ENCODE peak calls at places on chromosome 15, in eight cellular contexts. O is fibroblast of lung, U is ELF-1, Q is T follicular helper cell, N is heart right ventricle, G is NCI-H345, T is H9, C is SJSA1. I is an unnamed sample.

GRCh38 chr15:78308422-78309021 is 9.1 kb upstream of the SKIC8 start:
- DNase-seq in O (peak; percentile 52), U (peak; percentile 87), Q (peak; percentile 8), N (peak; percentile 59), G (peak; percentile 64), T (peak; percentile 92), C (peak; percentile 50), I (peak; percentile 8)

GRCh38 chr15:71003314-71003713 is 110.7 kb downstream of the LRRC49 start:
- DNase-seq in O (peak; percentile 68), U (no peak), Q (no peak), N (no peak), G (no peak), T (no peak), C (no peak), I (no peak)

GRCh38 chr15:84789762-84790161 is 27.4 kb upstream of the ALPK3 start:
- DNase-seq in O (no peak), U (no peak), Q (no peak), N (no peak), G (no peak), T (no peak), C (no peak), I (no peak)

GRCh38 chr15:43370310-43370974 is 401 bp downstream of the ZSCAN29 start:
- DNase-seq in O (peak; percentile 36), U (peak; percentile 63), Q (no peak), N (peak; percentile 20), G (no peak), T (peak; percentile 44), C (no peak), I (peak; percentile 2)

GRCh38 chr15:101156509-101157159 is 95.2 kb downstream of the CHSY1 start:
- DNase-seq in O (peak; percentile 55), U (no peak), Q (no peak), N (no peak), G (no peak), T (no peak), C (peak; percentile 28), I (no peak)

GRCh38 chr15:90465930-90466567 is 63.7 kb upstream of the CRTC3 start:
- DNase-seq in O (peak; percentile 67), U (no peak), Q (no peak), N (no peak), G (no peak), T (no peak), C (no peak), I (no peak)

GRCh38 chr15:76006136-76006778 is 6.0 kb downstream of the NRG4 start:
- DNase-seq in O (peak; percentile 34), U (no peak), Q (no peak), N (no peak), G (no peak), T (no peak), C (no peak), I (no peak)

GRCh38 chr15:47206358-47206978 is 510.8 kb upstream of the SEMA6D start:
- DNase-seq in O (no peak), U (peak; percentile 30), Q (no peak), N (no peak), G (no peak), T (no peak), C (no peak), I (no peak)

GRCh38 chr15:93179072-93179471 is 90.1 kb upstream of the RGMA start:
- DNase-seq in O (no peak), U (no peak), Q (no peak), N (peak; percentile 28), G (no peak), T (no peak), C (no peak), I (no peak)

GRCh38 chr15:92021765-92022164 is 168.3 kb downstream of the SLCO3A1 start:
- DNase-seq in O (no peak), U (no peak), Q (no peak), N (no peak), G (no peak), T (no peak), C (no peak), I (no peak)

GRCh38 chr15:89122532-89123525 is 34.6 kb downstream of the ABHD2 start:
- DNase-seq in O (peak; percentile 83), U (no peak), Q (no peak), N (no peak), G (no peak), T (no peak), C (no peak), I (no peak)

GRCh38 chr15:72379856-72380255 is 4.0 kb upstream of the HEXA start:
- DNase-seq in O (no peak), U (no peak), Q (no peak), N (no peak), G (no peak), T (no peak), C (no peak), I (no peak)

GRCh38 chr15:36643551-36643950 is 64.1 kb downstream of the CDIN1 start:
- DNase-seq in O (peak; percentile 74), U (peak; percentile 9), Q (no peak), N (no peak), G (no peak), T (no peak), C (no peak), I (no peak)

GRCh38 chr15:22873204-22873701 is 34.8 kb downstream of the NIPA2 start:
- DNase-seq in O (peak; percentile 97), U (peak; percentile 75), Q (no peak), N (no peak), G (no peak), T (peak; percentile 63), C (peak; percentile 96), I (no peak)

GRCh38 chr15:101492752-101493692 is 3.5 kb upstream of the PCSK6 start:
- DNase-seq in O (no peak), U (no peak), Q (no peak), N (no peak), G (no peak), T (no peak), C (no peak), I (no peak)

GRCh38 chr15:46137443-46137842 is 502.6 kb downstream of the SQOR start:
- DNase-seq in O (no peak), U (no peak), Q (no peak), N (no peak), G (no peak), T (no peak), C (no peak), I (no peak)

GRCh38 chr15:95669146-95669922 is 661.2 kb upstream of the NR2F2 start:
- DNase-seq in O (no peak), U (no peak), Q (no peak), N (no peak), G (peak; percentile 27), T (no peak), C (peak; percentile 37), I (no peak)

GRCh38 chr15:86915811-86916331 is 836.2 kb downstream of the AGBL1 start:
- DNase-seq in O (peak; percentile 72), U (peak; percentile 78), Q (no peak), N (no peak), G (peak; percentile 46), T (peak; percentile 55), C (peak; percentile 15), I (no peak)

GRCh38 chr15:52408823-52409222 is 113.2 kb upstream of the MYO5C start:
- DNase-seq in O (no peak), U (no peak), Q (no peak), N (no peak), G (no peak), T (no peak), C (no peak), I (no peak)

GRCh38 chr15:23039151-23039916 is at the start of gene TUBGCP5:
- DNase-seq in O (peak; percentile 97), U (peak; percentile 98), Q (peak; percentile 97), N (peak; percentile 99), G (peak; percentile 94), T (peak; percentile 98), C (peak; percentile 94), I (peak; percentile 95)

GRCh38 chr15:39239562-39239961 is 341.3 kb upstream of the THBS1 start:
- DNase-seq in O (peak; percentile 90), U (no peak), Q (no peak), N (no peak), G (no peak), T (no peak), C (peak; percentile 63), I (no peak)

I was measured in activated T-helper 9 cell treated with anti-CD3 and anti-CD28 coated beads, Interleukin-2, amount 50 U/mL, for 16 hours.